ENCODE peak calls at places on chromosomes 3 and 15, in ten cellular contexts. E is nephron progenitor cell, I is CD14-positive monocyte, A is AG04450, S is neural progenitor cell, Q is GM12864, P is Peyer's patch, H is upper lobe of right lung, G is endothelial cell, N is astrocyte. J is an unnamed sample.

GRCh38 chr3:138051946-138052802 is 42.2 kb downstream of the CLDN18 start:
- DNase-seq in A (peak), N (no peak), Q (no peak), I (no peak), H (peak), P (no peak), G (peak), E (peak), S (peak), J (no peak)

GRCh38 chr15:37517506-37517905 is 416.9 kb upstream of the TMCO5A start:
- DNase-seq in Q (no peak), E (no peak), H (no peak), I (no peak), S (no peak), A (no peak), G (no peak), N (peak), P (no peak), J (no peak)

GRCh38 chr3:65245133-65246076 is 557.6 kb upstream of the ADAMTS9 start:
- DNase-seq in G (no peak), A (no peak), S (no peak), P (no peak), Q (no peak), E (no peak), I (no peak), H (no peak), N (peak), J (no peak)

GRCh38 chr3:149245738-149246451 is 24.3 kb upstream of the CP start:
- DNase-seq in G (no peak), H (no peak), A (no peak), S (no peak), P (no peak), E (no peak), Q (no peak), I (no peak), N (peak), J (no peak)

GRCh38 chr15:65902373-65902772 is 33.1 kb downstream of the RAB11A start:
- DNase-seq in A (no peak), S (no peak), E (no peak), G (no peak), Q (peak), H (peak), I (peak), P (peak), N (no peak), J (no peak)

GRCh38 chr3:127216415-127217261 is 23.7 kb downstream of the PRR23E start:
- DNase-seq in H (no peak), E (no peak), P (no peak), I (no peak), S (no peak), G (no peak), A (no peak), Q (no peak), N (no peak), J (no peak)

GRCh38 chr3:42663581-42664442 is 10.3 kb downstream of the ZBTB47 start:
- DNase-seq in Q (no peak), G (no peak), A (no peak), N (no peak), I (no peak), E (no peak), S (no peak), P (peak), H (no peak), J (no peak)

GRCh38 chr3:188673509-188674239 is 498.1 kb upstream of the TPRG1 start:
- DNase-seq in E (no peak), H (no peak), I (no peak), Q (no peak), G (no peak), S (no peak), A (no peak), N (peak), P (no peak), J (no peak)

GRCh38 chr3:41159581-41160189 is 39.6 kb upstream of the CTNNB1 start:
- DNase-seq in N (no peak), G (no peak), P (no peak), H (no peak), Q (no peak), S (no peak), A (no peak), E (no peak), I (no peak), J (no peak)

GRCh38 chr3:79018671-79019136 is 749.1 kb downstream of the ROBO1 start:
- DNase-seq in G (peak), E (peak), P (no peak), N (peak), H (peak), I (no peak), S (peak), Q (no peak), A (no peak), J (no peak)

GRCh38 chr3:171851685-171852084 is 8.5 kb downstream of the TMEM212 start:
- DNase-seq in S (no peak), Q (no peak), N (peak), P (no peak), E (no peak), G (no peak), I (no peak), H (no peak), A (no peak), J (no peak)

GRCh38 chr3:87167634-87168456 is 59.3 kb upstream of the CHMP2B start:
- DNase-seq in G (peak), P (no peak), H (no peak), S (peak), I (no peak), N (peak), Q (peak), A (no peak), E (peak), J (no peak)

GRCh38 chr3:117549716-117550115 is 840.1 kb downstream of the TUSC7 start:
- DNase-seq in A (no peak), P (no peak), Q (no peak), S (no peak), N (no peak), G (no peak), E (no peak), H (no peak), I (no peak), J (no peak)
- TF ChIP-seq CTCF in A (no peak), P (no peak), Q (no peak), S (no peak), N (no peak), G (no peak), E (no peak), H (no peak), I (no peak), J (no peak)

GRCh38 chr3:113745273-113746068 is 578 bp downstream of the NAA50 start:
- DNase-seq in Q (peak), E (peak), P (peak), S (peak), A (peak), N (peak), I (peak), H (peak), G (peak), J (peak)
- TF ChIP-seq CTCF in Q (peak), E (peak), P (peak), S (peak), A (peak), N (peak), I (peak), H (peak), G (peak), J (peak)

DNA sequence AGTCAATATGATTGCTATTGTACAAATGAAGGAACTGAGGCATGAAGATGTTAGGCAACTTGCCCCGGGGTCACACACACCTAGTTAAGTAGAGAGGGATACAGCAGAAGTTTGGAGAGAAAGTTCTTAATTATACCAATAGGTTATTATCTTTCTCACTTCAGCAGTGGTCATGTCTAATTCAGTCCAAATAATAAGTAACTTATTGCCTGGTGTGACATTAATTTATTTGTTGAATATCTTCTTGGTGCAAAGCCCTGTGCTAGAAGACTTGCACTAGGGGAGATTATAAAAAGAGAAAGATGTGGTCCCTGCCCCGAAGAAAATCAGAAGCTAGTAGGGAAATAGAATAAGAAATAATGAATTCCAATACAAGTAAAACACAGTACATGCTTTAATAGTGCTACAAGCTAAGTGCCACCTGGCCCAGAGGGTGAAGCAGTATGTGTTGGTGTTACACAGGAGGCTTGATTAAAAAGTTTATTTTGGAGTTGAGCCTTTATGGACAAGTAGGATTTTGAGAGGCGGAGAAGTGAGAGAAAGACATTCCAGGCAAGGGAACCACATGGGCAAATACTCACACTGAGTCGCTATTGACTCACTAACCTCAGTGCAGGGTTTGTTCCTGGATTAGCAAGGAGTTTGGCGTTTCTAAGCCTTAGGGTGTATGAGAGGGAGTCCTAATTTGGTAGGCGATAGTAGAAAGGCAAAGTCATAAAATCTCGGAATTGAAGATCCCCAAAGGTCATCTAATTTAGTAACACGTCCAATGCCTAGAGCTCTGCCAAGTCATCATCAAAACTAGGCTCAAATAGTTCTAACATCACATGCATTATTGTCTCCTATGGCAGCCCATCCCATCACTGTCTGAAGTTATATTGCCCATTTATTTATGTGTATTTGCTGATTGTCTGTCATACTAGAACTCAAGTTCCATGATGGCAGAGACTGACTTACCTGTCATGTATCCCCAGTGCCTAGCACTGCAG is 19.2 kb upstream of the GSK3B start:
- DNase-seq in H (no peak), I (no peak), S (no peak), N (peak), G (no peak), P (no peak), E (no peak), A (peak), Q (no peak), J (no peak)
- TF ChIP-seq CTCF in H (no peak), I (no peak), S (no peak), N (no peak), G (no peak), P (no peak), E (no peak), A (no peak), Q (no peak), J (no peak)

GRCh38 chr3:20924646-20925395 is 738.8 kb upstream of the SGO1 start:
- DNase-seq in I (no peak), E (no peak), N (peak), G (no peak), H (no peak), P (no peak), Q (no peak), S (no peak), A (no peak), J (no peak)

GRCh38 chr3:20935791-20936190 is 749.8 kb upstream of the SGO1 start:
- DNase-seq in A (no peak), E (no peak), I (no peak), S (no peak), Q (no peak), G (no peak), N (peak), H (no peak), P (no peak), J (no peak)

GRCh38 chr3:20931834-20932233 is 745.8 kb upstream of the SGO1 start:
- DNase-seq in E (no peak), A (no peak), S (no peak), G (no peak), H (no peak), P (no peak), Q (no peak), I (no peak), N (no peak), J (no peak)

GRCh38 chr3:20930034-20930433 is 744.0 kb upstream of the SGO1 start:
- DNase-seq in A (no peak), S (peak), P (no peak), G (peak), N (no peak), H (no peak), Q (no peak), I (no peak), E (no peak), J (no peak)
- TF ChIP-seq CTCF in A (peak), S (peak), P (no peak), G (no peak), N (peak), H (peak), Q (peak), I (no peak), E (peak), J (no peak)